ENCODE peak calls at places on chromosomes 4 and X, in nine cellular contexts. M is K562, Q is suprapubic skin, X is transverse colon, O is body of pancreas, C is heart left ventricle, R is lower leg skin, Z is GM12892, K is Peyer's patch. D is an unnamed sample.

GRCh38 chr4:5874811-5875465 is 17.9 kb downstream of the CRMP1 start:
- DNase-seq in M (no peak), Q (no peak), X (no peak), O (no peak), C (no peak), R (peak; percentile 34), Z (no peak), K (no peak), D (no peak)

GRCh38 chr4:174122705-174123104 is 160.8 kb downstream of the FBXO8 start:
- DNase-seq in M (no peak), Q (no peak), X (no peak), O (no peak), C (no peak), R (no peak), Z (no peak), K (no peak), D (no peak)

GRCh38 chr4:7291372-7292135 is 99.2 kb downstream of the SORCS2 start:
- DNase-seq in M (no peak), Q (no peak), X (peak; percentile 40), O (no peak), C (peak; percentile 81), R (no peak), Z (no peak), K (no peak), D (no peak)

GRCh38 chr4:109574443-109574850 is 14.4 kb downstream of the MCUB start:
- DNase-seq in M (no peak), Q (no peak), X (no peak), O (no peak), C (no peak), R (no peak), Z (no peak), K (no peak), D (no peak)

GRCh38 chrX:11481035-11481434 is 184.7 kb downstream of the ARHGAP6 start:
- DNase-seq in M (no peak), Q (no peak), X (no peak), O (no peak), C (no peak), R (no peak), Z (no peak), K (no peak), D (no peak)

GRCh38 chr4:81754169-81754568 is 282.5 kb upstream of the RASGEF1B start:
- DNase-seq in M (no peak), Q (no peak), X (no peak), O (no peak), C (no peak), R (no peak), Z (no peak), K (no peak), D (no peak)

GRCh38 chr4:48375651-48376291 is 34.4 kb downstream of the SLAIN2 start:
- DNase-seq in M (no peak), Q (no peak), X (peak; percentile 71), O (peak; percentile 25), C (no peak), R (peak; percentile 19), Z (no peak), K (peak; percentile 61), D (peak; percentile 9)

GRCh38 chr4:121155893-121156292 is 8.2 kb downstream of the TNIP3 start:
- DNase-seq in M (no peak), Q (no peak), X (no peak), O (no peak), C (no peak), R (no peak), Z (no peak), K (no peak), D (peak; percentile 27)

GRCh38 chr4:23733911-23734458 is 155.9 kb downstream of the PPARGC1A start:
- DNase-seq in M (no peak), Q (no peak), X (no peak), O (no peak), C (no peak), R (no peak), Z (no peak), K (no peak), D (no peak)

GRCh38 chr4:110867251-110867960 is 244.5 kb upstream of the PITX2 start:
- DNase-seq in M (no peak), Q (no peak), X (no peak), O (no peak), C (no peak), R (no peak), Z (no peak), K (no peak), D (no peak)

GRCh38 chr4:173490256-173490655 is 39.8 kb downstream of the HAND2 start:
- DNase-seq in M (no peak), Q (no peak), X (no peak), O (no peak), C (no peak), R (no peak), Z (no peak), K (no peak), D (no peak)

GRCh38 chr4:123832173-123833026 is 435.8 kb downstream of the SPRY1 start:
- DNase-seq in M (no peak), Q (peak; percentile 78), X (peak; percentile 10), O (peak; percentile 48), C (peak; percentile 72), R (peak; percentile 76), Z (no peak), K (no peak), D (peak; percentile 22)

GRCh38 chr4:152106113-152106763 is 345.4 kb upstream of the GATB start:
- DNase-seq in M (no peak), Q (no peak), X (peak; percentile 57), O (peak; percentile 63), C (peak; percentile 77), R (peak; percentile 86), Z (no peak), K (no peak), D (peak; percentile 57)

GRCh38 chr4:88104902-88105610 is 53.4 kb downstream of the ABCG2 start:
- DNase-seq in M (no peak), Q (no peak), X (no peak), O (no peak), C (no peak), R (no peak), Z (no peak), K (no peak), D (peak; percentile 7)

GRCh38 chrX:39855748-39856129 is 242.0 kb downstream of the BCOR start:
- DNase-seq in M (peak; percentile 76), Q (no peak), X (peak; percentile 62), O (no peak), C (no peak), R (peak; percentile 14), Z (peak; percentile 50), K (no peak), D (no peak)

GRCh38 chrX:48715066-48715465 is 18.5 kb downstream of the SUV39H1 start:
- DNase-seq in M (peak; percentile 21), Q (no peak), X (no peak), O (no peak), C (no peak), R (no peak), Z (no peak), K (no peak), D (no peak)

GRCh38 chr4:176988226-176988625 is 195.5 kb upstream of the VEGFC start:
- DNase-seq in M (no peak), Q (no peak), X (no peak), O (no peak), C (no peak), R (no peak), Z (no peak), K (no peak), D (peak; percentile 12)

GRCh38 chr4:29711226-29711625 is 1008.9 kb upstream of the PCDH7 start:
- DNase-seq in M (no peak), Q (no peak), X (no peak), O (no peak), C (no peak), R (no peak), Z (no peak), K (no peak), D (no peak)

GRCh38 chr4:74733760-74734159 is 60.6 kb downstream of the BTC start:
- DNase-seq in M (no peak), Q (no peak), X (peak; percentile 20), O (peak; percentile 15), C (no peak), R (no peak), Z (no peak), K (no peak), D (no peak)

DNA sequence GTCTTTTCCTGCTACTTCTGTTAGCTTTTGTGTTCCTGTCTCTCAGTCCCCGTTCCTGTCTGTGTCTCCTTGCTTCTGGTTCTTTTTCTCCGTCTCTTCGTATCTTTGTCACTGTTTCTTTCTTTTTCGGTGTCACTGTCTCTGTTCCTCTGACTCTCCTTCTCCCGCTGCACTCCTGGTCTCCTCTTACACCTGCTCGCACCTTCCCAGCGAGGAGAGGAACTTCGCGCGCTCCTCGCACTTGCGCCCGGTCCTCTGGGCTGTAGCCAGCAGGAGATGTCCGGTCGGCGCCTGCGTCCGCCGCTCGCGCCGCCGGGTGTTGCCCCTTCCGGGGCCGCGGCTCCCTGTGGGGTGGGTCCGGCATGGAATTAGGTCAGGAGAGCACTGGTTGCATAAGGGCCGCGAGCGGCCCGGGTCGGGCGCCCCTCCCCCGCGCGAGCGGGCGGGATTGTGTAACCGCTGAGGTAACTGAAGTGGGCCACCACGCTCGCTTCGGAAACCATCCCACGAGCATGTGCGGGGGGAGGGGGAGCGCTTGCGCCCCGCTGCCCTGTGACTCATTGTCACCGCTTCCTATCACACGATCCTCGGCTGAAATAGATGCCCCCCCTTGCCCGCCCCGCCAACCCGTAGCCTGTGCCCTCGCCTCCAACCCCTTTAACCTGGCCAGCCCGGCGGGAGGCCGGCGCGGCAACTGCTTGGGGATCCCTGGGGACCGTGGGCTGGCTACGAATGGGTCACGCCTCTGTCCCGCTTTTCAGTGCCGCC is 1.6 kb downstream of the LONRF3 start:
- DNase-seq in M (peak; percentile 62), Q (peak; percentile 86), X (peak; percentile 78), O (peak; percentile 84), C (peak; percentile 72), R (peak; percentile 66), Z (peak; percentile 29), K (peak; percentile 72), D (peak; percentile 74)
- TF ChIP-seq POLR2A in M (peak; percentile 58), Q (no peak), X (peak; percentile 15), O (peak; percentile 59), C (no peak), R (peak; percentile 21), Z (no peak), K (no peak), D (no peak)

GRCh38 chrX:121782544-121782943 is 735.1 kb downstream of the GLUD2 start:
- DNase-seq in M (no peak), Q (no peak), X (no peak), O (no peak), C (no peak), R (no peak), Z (no peak), K (no peak), D (no peak)
- TF ChIP-seq POLR2A in M (no peak), Q (no peak), X (no peak), O (no peak), C (no peak), R (no peak), Z (no peak), K (no peak), D (no peak)

GRCh38 chr4:169098054-169098896 is 88.2 kb upstream of the CBR4 start:
- DNase-seq in M (no peak), Q (no peak), X (no peak), O (peak; percentile 12), C (no peak), R (no peak), Z (no peak), K (no peak), D (no peak)
- TF ChIP-seq POLR2A in M (no peak), Q (no peak), X (no peak), O (no peak), C (no peak), R (no peak), Z (no peak), K (no peak), D (no peak)

DNA sequence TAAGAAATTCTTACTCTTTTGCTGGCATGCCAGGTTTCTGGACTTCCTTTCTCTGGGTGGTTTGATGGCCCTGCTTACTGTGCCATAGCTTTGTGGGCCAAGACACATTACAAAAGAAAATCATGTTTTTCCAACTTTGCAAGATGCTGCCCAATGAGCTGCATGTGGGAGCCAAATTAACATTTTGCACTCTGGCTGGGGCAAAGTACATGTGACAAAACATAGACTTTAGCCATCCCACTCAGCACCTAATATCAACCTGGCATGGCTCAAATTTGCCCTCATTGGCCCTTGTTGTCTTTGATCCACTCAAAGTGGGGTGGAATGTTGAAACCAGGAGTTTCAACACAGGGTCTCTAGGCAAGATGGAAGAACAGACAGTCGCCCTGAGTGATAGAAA is 40.0 kb upstream of the DYNLT3 start:
- DNase-seq in M (no peak), Q (no peak), X (no peak), O (no peak), C (no peak), R (no peak), Z (no peak), K (no peak), D (no peak)
- TF ChIP-seq POLR2A in M (no peak), Q (no peak), X (no peak), O (no peak), C (no peak), R (no peak), Z (no peak), K (no peak), D (no peak)